ENCODE peak calls at places on chromosomes 4 and X, in ten cellular contexts. S is uterus, E is IMR-90, I is body of pancreas, V is ovary, H is transverse colon, C is breast epithelium, L is adrenal gland, Q is sigmoid colon, Y is HepG2. P is an unnamed sample.

GRCh38 chrX:13360146-13360545 is 40.3 kb upstream of the ATXN3L start:
- DNase-seq in H (no peak), V (no peak), S (no peak), L (no peak), I (no peak), Q (no peak), C (no peak), Y (no peak), E (no peak), P (no peak)

GRCh38 chr4:1793496-1793840 is 375 bp downstream of the FGFR3 start:
- DNase-seq in Q (no peak), E (no peak), C (no peak), I (no peak), L (no peak), S (no peak), H (peak; percentile 65), Y (no peak), V (peak; percentile 44), P (no peak)

GRCh38 chrX:106246511-106246910 is 78.4 kb downstream of the PWWP3B start:
- DNase-seq in E (no peak), S (no peak), Y (no peak), C (no peak), I (no peak), V (no peak), Q (no peak), L (no peak), H (no peak), P (no peak)

GRCh38 chr4:62490635-62491034 is 1290.5 kb downstream of the ADGRL3 start:
- DNase-seq in Q (no peak), I (no peak), V (no peak), S (no peak), H (no peak), Y (no peak), C (no peak), E (no peak), L (no peak), P (no peak)

GRCh38 chr4:142846105-142846728 is at the start of gene INPP4B:
- DNase-seq in C (peak; percentile 54), L (peak; percentile 28), E (peak; percentile 65), Y (no peak), V (peak; percentile 76), S (peak; percentile 55), I (peak; percentile 30), Q (peak; percentile 79), H (peak; percentile 41), P (no peak)

GRCh38 chr4:67035501-67035900 is 509.8 kb downstream of the CENPC start:
- DNase-seq in C (no peak), Q (no peak), I (no peak), V (no peak), H (no peak), S (no peak), E (no peak), L (peak; percentile 38), Y (peak; percentile 20), P (no peak)

GRCh38 chr4:47837582-47838294 is at the start of gene CORIN:
- DNase-seq in Y (no peak), L (no peak), E (no peak), C (no peak), S (peak; percentile 17), Q (no peak), H (peak; percentile 27), V (no peak), I (peak; percentile 37), P (no peak)

GRCh38 chr4:65791807-65792308 is 121.6 kb upstream of the EPHA5 start:
- DNase-seq in V (no peak), C (no peak), S (no peak), I (no peak), L (no peak), H (no peak), Y (no peak), E (no peak), Q (no peak), P (no peak)

GRCh38 chrX:69932323-69932722 is 117.4 kb downstream of the AWAT2 start:
- DNase-seq in V (no peak), C (no peak), L (no peak), Y (no peak), E (no peak), I (no peak), S (no peak), Q (no peak), H (no peak), P (no peak)

GRCh38 chrX:115679460-115679859 is 118.5 kb downstream of the PLS3 start:
- DNase-seq in E (peak; percentile 39), H (no peak), L (no peak), S (no peak), Y (peak; percentile 5), Q (no peak), V (no peak), C (no peak), I (no peak), P (no peak)

DNA sequence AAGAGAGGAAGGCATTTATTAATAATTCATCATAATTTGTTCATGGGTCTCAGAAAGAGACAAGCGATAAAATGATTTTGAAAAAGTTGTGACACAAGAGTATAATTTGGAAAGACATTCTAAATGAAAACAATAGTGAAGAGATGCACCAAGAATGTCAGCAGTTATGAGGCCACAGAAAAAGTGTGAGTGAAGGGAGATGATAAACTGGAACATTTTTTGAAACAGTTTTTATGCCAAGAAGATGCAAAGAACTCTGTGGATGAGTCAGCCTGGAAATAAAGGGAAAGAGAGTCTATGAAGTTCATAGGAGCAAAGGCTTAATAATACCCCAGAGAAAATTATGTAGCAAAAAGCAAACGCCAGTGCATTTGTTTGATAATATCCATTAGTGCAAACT is 188.4 kb upstream of the TBC1D9 start:
- DNase-seq in C (no peak), V (no peak), I (no peak), E (peak; percentile 66), Q (no peak), Y (no peak), S (no peak), H (no peak), L (no peak), P (no peak)
- H3K4me3 ChIP-seq in C (no peak overlapping the region), V (no peak overlapping the region), I (no peak overlapping the region), E (no peak overlapping the region), Q (no peak overlapping the region), Y (no peak overlapping the region), S (no peak overlapping the region), H (no peak overlapping the region), L (no peak overlapping the region), P (no peak overlapping the region)

GRCh38 chr4:184538023-184538599 is 63.8 kb upstream of the IRF2 start:
- DNase-seq in E (peak; percentile 90), Q (peak; percentile 96), Y (peak; percentile 85), I (peak; percentile 87), H (peak; percentile 89), C (peak; percentile 90), V (peak; percentile 92), L (peak; percentile 93), S (peak; percentile 92), P (peak; percentile 97)

GRCh38 chr4:184534511-184535391 is 60.4 kb upstream of the IRF2 start:
- DNase-seq in Y (peak; percentile 43), H (no peak), I (no peak), Q (no peak), S (no peak), V (no peak), C (no peak), E (peak; percentile 67), L (peak; percentile 33), P (no peak)

GRCh38 chr4:184536881-184537248 is 62.5 kb upstream of the IRF2 start:
- DNase-seq in C (no peak), L (no peak), S (no peak), H (no peak), E (no peak), V (no peak), Y (no peak), Q (no peak), I (no peak), P (no peak)

GRCh38 chr4:184536070-184536880 is 61.9 kb upstream of the IRF2 start:
- DNase-seq in Y (no peak), L (no peak), Q (no peak), H (peak; percentile 29), S (no peak), C (no peak), E (no peak), V (no peak), I (no peak), P (no peak)

DNA sequence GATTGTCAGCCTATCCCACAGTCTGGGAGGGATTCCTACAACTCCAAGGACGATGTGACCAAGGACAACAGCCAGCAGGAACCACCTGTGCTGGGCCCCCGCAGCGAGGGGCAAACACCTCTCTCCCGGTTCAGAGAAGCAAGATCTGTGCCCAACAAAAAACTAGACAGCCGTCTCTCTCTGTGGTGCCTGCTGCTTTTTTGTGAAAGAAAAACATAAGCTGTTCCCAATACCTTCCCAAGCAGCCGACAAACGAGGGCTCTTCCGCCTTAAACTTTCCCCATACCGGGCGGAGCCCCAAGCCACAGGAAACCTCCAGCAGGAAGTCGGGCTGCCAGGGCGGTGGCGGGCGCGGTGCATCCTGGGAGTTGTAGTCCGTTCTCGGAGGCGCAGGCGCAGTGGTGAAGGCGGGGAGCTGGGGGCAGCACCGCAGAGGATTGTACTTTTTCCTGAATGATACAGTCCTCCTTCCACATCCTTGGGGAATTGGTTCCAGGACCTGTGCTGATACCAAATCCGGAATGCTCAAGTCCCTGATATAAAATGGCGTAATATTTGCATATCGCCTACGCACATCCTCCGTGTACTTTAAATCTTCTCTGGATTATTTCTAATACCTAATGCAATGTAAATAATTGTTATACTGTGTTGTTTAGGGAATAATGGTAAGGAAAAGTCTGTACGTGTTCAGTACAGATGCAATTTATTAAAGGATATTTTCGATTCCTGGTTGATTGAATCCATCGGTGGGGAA is 63.1 kb upstream of the IRF2 start:
- DNase-seq in L (peak; percentile 98), H (peak; percentile 97), E (peak; percentile 93), Y (peak; percentile 89), C (peak; percentile 94), S (peak; percentile 97), Q (peak; percentile 99), V (peak; percentile 99), I (peak; percentile 96), P (peak; percentile 96)
- TF ChIP-seq POLR2A in L (peak; percentile 67), H (peak; percentile 97), E (peak; percentile 54), Y (peak; percentile 76), C (peak; percentile 96), S (peak; percentile 87), Q (peak; percentile 92), V (peak; percentile 96), I (peak; percentile 96), P (peak; percentile 68)

DNA sequence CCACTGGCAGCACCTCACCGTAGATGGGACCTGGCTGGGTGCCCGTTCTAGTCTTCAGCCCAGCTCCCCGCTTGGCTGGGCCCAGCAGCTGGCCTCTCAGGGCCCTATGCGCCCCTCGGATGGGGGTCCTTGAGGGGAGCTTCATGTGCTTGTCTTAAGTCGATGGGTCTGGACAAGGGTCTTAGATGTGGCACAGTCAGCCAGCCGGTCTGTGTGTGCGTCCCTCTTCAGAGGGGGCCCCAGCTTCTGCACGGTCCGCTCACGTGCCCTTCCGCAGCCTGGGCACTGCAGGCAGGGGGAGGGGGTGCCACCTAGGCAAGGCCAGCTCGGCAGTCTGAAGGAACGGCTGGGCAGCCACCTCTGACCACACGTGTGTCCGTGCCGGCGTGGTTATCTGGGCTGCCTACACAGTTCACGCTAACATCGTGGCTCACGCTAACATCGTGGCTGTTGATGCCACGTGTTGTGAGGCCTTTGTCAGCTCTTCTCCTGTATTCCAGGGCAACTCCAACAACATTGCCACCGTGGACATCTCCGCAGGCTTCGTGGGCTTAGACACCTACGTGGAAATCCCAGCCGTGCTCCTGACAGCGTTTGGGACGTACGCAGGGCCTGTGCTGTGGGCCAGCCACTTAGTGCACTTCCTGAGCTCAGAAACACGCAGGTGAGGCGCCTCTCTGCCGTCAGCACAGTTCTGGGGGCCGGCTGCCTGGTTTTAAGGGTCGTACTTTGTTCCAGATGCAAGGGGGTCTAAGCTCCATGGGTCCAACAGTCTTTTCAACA is 34.5 kb downstream of the PIGG start:
- DNase-seq in Q (no peak), I (no peak), V (no peak), E (no peak), S (no peak), L (no peak), C (peak; percentile 38), H (no peak), Y (no peak), P (no peak)
- H3K4me3 ChIP-seq in Q (no peak overlapping the region), I (no peak overlapping the region), V (no peak overlapping the region), E (no peak overlapping the region), S (no peak overlapping the region), L (no peak overlapping the region), C (no peak overlapping the region), H (no peak overlapping the region), Y (no peak overlapping the region), P (no peak overlapping the region)

GRCh38 chr4:189463734-189464133 is 476.9 kb upstream of the FRG1 start:
- DNase-seq in Y (no peak), H (no peak), Q (no peak), C (no peak), S (no peak), E (no peak), L (no peak), V (no peak), I (no peak), P (no peak)
- TF ChIP-seq POLR2A in Y (no peak), H (no peak), Q (no peak), C (no peak), S (no peak), E (no peak), L (no peak), V (no peak), I (no peak), P (no peak)